ENCODE peak calls at places on chromosomes 1 and 21, in ten cellular contexts. Z is left lung, G is cardiac fibroblast, X is PC-9, S is uterus, K is mammary epithelial cell, A is AG10803, N is foreskin fibroblast, Y is body of pancreas, P is adrenal gland. M is an unnamed sample.

GRCh38 chr21:37087188-37087587 is 14.1 kb downstream of the TTC3 start:
- DNase-seq in Z (no peak), G (peak), X (no peak), S (no peak), K (peak), A (peak), N (peak), Y (no peak), P (peak), M (no peak)

GRCh38 chr1:44707112-44707881 is 23.7 kb downstream of the RNU5D-1 start:
- DNase-seq in Z (no peak), G (peak), X (peak), S (no peak), K (peak), A (peak), N (peak), Y (no peak), P (no peak), M (peak)

GRCh38 chr1:23169727-23170335 is 1.2 kb upstream of the LUZP1 start:
- DNase-seq in Z (no peak), G (peak), X (no peak), S (peak), K (peak), A (peak), N (peak), Y (peak), P (peak), M (peak)

GRCh38 chr1:39189592-39190041 is 14.9 kb upstream of the MACF1 start:
- DNase-seq in Z (no peak), G (peak), X (peak), S (no peak), K (peak), A (peak), N (no peak), Y (no peak), P (no peak), M (no peak)

GRCh38 chr1:235908742-235909520 is 42.2 kb upstream of the LYST start:
- DNase-seq in Z (no peak), G (peak), X (peak), S (no peak), K (peak), A (peak), N (peak), Y (no peak), P (no peak), M (no peak)

GRCh38 chr1:14887044-14887443 is 266.5 kb upstream of the TMEM51 start:
- DNase-seq in Z (no peak), G (no peak), X (no peak), S (no peak), K (no peak), A (no peak), N (no peak), Y (no peak), P (no peak), M (no peak)

GRCh38 chr1:36126005-36126716 is 1.1 kb upstream of the COL8A2 start:
- DNase-seq in Z (no peak), G (no peak), X (no peak), S (no peak), K (no peak), A (no peak), N (no peak), Y (no peak), P (no peak), M (no peak)

GRCh38 chr1:39788758-39789570 is at the start of gene BMP8B:
- DNase-seq in Z (peak), G (no peak), X (peak), S (no peak), K (peak), A (no peak), N (peak), Y (peak), P (peak), M (no peak)

GRCh38 chr1:19344372-19344810 is 32.3 kb downstream of the SLC66A1 start:
- DNase-seq in Z (no peak), G (peak), X (no peak), S (peak), K (no peak), A (peak), N (peak), Y (peak), P (peak), M (no peak)

GRCh38 chr1:20685739-20686138 is 24.6 kb upstream of the DDOST start:
- DNase-seq in Z (no peak), G (no peak), X (no peak), S (no peak), K (no peak), A (no peak), N (no peak), Y (no peak), P (no peak), M (no peak)

GRCh38 chr1:17869826-17870225 is 114.7 kb downstream of the ACTL8 start:
- DNase-seq in Z (no peak), G (peak), X (no peak), S (no peak), K (no peak), A (peak), N (peak), Y (no peak), P (no peak), M (no peak)

GRCh38 chr21:44866780-44867179 is 6.7 kb downstream of the PTTG1IP start:
- DNase-seq in Z (no peak), G (peak), X (no peak), S (no peak), K (no peak), A (no peak), N (peak), Y (no peak), P (no peak), M (no peak)

GRCh38 chr1:158720620-158721019 is at the start of gene OR6K3:
- DNase-seq in Z (no peak), G (no peak), X (no peak), S (no peak), K (no peak), A (no peak), N (no peak), Y (no peak), P (no peak), M (no peak)

GRCh38 chr1:45767035-45767434 is 16.6 kb upstream of the IPP start:
- DNase-seq in Z (no peak), G (peak), X (no peak), S (no peak), K (no peak), A (peak), N (peak), Y (no peak), P (no peak), M (peak)

GRCh38 chr21:42513151-42513984 is at the start of gene SLC37A1:
- DNase-seq in Z (peak), G (peak), X (no peak), S (no peak), K (no peak), A (no peak), N (peak), Y (no peak), P (no peak), M (no peak)

GRCh38 chr1:156579472-156579871 is at the start of gene TTC24:
- DNase-seq in Z (no peak), G (no peak), X (no peak), S (no peak), K (no peak), A (no peak), N (no peak), Y (no peak), P (no peak), M (no peak)

GRCh38 chr1:156584813-156585212 is 5.3 kb downstream of the TTC24 start:
- DNase-seq in Z (no peak), G (no peak), X (no peak), S (no peak), K (no peak), A (no peak), N (no peak), Y (no peak), P (no peak), M (no peak)

GRCh38 chr1:156581661-156582387 is 2.3 kb downstream of the TTC24 start:
- DNase-seq in Z (no peak), G (no peak), X (no peak), S (no peak), K (no peak), A (no peak), N (no peak), Y (no peak), P (no peak), M (no peak)

GRCh38 chr1:156583821-156584622 is 4.5 kb downstream of the TTC24 start:
- DNase-seq in Z (no peak), G (peak), X (peak), S (peak), K (peak), A (peak), N (peak), Y (peak), P (peak), M (peak)

DNA sequence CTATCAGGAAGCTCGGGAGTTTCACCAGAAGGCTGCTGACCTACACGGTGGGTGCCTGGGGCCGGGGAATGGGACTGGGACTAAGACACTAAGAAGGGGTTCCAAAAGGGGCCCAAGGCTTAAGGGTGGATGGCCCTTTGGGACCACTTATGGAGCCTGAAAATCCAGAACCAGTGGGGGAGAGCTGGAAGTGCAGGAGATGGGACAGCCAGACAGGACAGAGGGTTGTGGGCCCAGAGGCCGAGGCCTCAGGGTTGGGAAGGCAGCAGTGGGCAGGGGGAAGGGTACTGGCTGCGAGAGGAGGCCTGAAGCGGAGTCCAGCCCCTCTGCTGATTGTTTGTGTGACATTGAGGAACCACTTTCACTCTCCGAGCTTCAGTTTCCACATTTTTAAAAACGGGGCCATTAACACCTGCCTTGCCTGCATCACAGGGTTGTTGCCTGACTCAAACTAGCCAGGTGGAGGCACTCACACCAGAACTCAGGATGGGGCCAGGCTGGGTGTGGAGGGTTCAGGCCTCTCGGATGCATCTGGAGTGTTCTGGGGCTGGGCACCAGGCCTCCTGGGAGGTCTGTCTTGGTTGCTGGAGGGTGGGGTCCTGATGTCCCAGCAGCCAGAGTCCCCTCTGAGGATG is 3.0 kb downstream of the TTC24 start:
- DNase-seq in Z (no peak), G (no peak), X (no peak), S (no peak), K (no peak), A (no peak), N (no peak), Y (no peak), P (no peak), M (no peak)
- TF ChIP-seq CTCF in Z (no peak), G (no peak), X (no peak), S (no peak), K (no peak), A (no peak), N (no peak), Y (no peak), P (no peak), M (no peak)

DNA sequence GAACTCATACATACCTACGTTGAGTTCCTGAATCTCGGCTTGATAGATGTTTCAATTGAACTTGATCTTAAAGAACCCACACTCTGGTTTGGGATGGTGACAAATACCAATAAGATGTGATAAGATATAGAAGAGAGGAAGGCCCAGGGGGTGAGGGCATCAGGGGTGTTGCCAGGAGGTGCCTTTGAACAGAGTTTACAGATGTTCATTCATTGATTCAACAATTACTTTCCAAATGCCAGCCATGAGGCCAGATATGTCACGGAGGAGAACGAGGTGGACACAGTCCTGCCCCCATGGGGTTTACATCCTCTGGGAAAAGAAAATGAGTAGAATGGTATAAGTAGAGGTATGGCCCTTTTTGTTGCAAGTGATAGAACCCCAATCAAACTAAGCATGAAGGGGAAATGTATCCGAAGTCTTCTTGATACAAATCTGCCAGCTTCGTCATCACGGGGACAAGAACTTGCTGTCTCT is 659 bp downstream of the LRRC71 start:
- DNase-seq in Z (no peak), G (no peak), X (no peak), S (no peak), K (no peak), A (no peak), N (no peak), Y (no peak), P (no peak), M (no peak)
- H3K4me3 ChIP-seq in Z (no peak), G (peak), X (no peak), S (no peak), K (no peak), A (no peak), N (no peak), Y (no peak), P (no peak), M (no peak)

GRCh38 chr1:100747821-100748220 is 28.3 kb downstream of the VCAM1 start:
- DNase-seq in Z (no peak), G (no peak), X (no peak), S (no peak), K (no peak), A (no peak), N (no peak), Y (no peak), P (no peak), M (no peak)

GRCh38 chr1:100750002-100750885 is 30.7 kb downstream of the VCAM1 start:
- DNase-seq in Z (no peak), G (no peak), X (no peak), S (no peak), K (no peak), A (no peak), N (no peak), Y (no peak), P (no peak), M (no peak)

DNA sequence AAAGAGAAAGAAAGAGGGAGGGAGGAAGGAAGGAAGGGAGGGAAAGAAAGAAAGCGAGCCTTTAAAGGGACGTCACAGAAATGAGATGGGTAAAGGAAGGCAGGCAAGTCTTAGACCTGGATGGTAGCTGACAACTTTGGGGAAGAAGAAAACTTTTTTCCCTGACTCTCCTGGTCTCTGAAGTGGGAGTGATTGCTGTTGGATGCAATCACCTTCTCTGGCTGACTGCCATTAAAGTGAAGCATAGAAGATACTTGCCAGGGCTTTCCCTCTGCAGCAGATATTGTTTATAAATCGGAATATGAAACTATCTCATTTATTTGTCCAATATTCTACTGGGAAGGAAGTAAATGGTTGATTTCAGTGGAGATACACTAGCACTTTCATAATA is 27.0 kb downstream of the VCAM1 start:
- DNase-seq in Z (no peak), G (no peak), X (no peak), S (no peak), K (no peak), A (no peak), N (no peak), Y (no peak), P (no peak), M (no peak)
- TF ChIP-seq CTCF in Z (no peak), G (no peak), X (no peak), S (no peak), K (no peak), A (no peak), N (no peak), Y (no peak), P (no peak), M (no peak)

GRCh38 chr1:67451815-67452214 is 21.6 kb upstream of the SERBP1 start:
- DNase-seq in Z (no peak), G (no peak), X (no peak), S (no peak), K (no peak), A (no peak), N (no peak), Y (no peak), P (no peak), M (no peak)
- H3K4me3 ChIP-seq in Z (no peak), G (no peak), X (no peak), S (no peak), K (no peak), A (no peak), N (no peak), Y (no peak), P (no peak), M (no peak)

DNA sequence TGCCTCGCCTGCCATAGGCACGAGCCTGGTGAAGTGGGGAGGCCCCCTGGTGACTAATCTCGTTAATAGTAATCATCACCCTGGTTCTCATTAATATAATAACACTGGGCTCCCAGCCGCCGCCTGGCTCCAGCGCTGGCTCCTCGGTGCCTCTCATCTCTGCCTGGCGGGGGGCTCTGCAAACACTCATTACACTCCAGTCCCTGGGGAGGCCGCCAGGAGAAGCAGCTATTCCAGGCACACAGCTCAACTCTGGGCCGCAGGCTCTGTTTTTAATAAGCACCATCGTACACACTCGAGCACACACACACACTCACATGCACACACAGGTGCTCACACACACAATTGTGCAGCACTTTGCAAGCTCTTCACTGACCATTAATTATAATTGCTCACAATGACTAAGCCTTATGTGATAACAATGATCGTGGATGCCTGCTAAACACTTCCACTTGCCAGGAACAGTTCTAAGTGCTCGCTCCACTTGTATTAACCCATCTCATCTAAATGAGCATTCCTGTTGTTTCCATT is 52.2 kb downstream of the SDC3 start:
- DNase-seq in Z (no peak), G (no peak), X (no peak), S (no peak), K (no peak), A (peak), N (peak), Y (no peak), P (no peak), M (no peak)
- TF ChIP-seq CTCF in Z (no peak), G (no peak), X (no peak), S (no peak), K (no peak), A (peak), N (no peak), Y (no peak), P (no peak), M (no peak)

DNA sequence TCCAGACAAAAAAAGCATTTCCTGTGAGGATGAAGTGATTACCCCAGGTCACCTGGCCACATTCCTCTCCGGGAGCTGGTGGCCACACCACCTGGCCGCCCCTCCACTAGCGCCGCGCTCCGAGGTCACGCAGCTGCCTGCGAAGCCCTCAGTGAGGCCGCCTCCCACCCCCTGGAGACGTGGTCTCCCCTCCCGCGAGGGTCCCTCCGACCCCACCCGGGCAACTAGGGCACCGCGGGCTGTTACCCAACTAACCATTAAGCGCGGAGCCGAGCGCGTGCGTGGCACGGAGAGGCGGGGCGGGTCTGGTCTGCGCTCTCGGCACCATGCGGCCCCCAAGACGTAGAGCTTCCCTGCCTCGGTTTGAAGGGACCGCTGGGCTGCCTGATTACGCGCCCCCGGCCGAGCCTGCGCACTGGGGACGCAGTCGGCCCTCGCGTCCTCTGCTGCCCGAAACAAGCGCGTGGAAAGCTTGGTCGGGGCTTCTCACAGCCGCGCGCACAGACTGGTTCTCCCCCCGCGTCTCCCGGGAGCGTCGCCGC is 106.5 kb downstream of the SLC16A1 start:
- DNase-seq in Z (no peak), G (peak), X (peak), S (no peak), K (no peak), A (peak), N (peak), Y (no peak), P (peak), M (no peak)
- H3K4me3 ChIP-seq in Z (peak), G (peak), X (peak), S (peak), K (peak), A (peak), N (peak), Y (no peak), P (no peak), M (peak)

M was measured in HFF-Myc.